ENCODE peak calls at places on chromosomes 4 and X, in ten cellular contexts. F is IMR-90; T is nucleus accumbens; M is AG08396; I is anterior cingulate cortex; W is AG09319; Z is GM12891; J is stimulated activated CD4-positive, alpha-beta T cell treated with anti-CD3 and anti-CD28 coated beads, Interleukin-1b, Interleukin-23, amount 100 ng/mL, for 1 hour; L is activated B cell treated with CpG ODN at 0.5 μM for 24 hours; D is GM12892. R is an unnamed sample.

GRCh38 chr4:151887816-151888180 is 127.0 kb upstream of the GATB start:
- DNase-seq in J (no peak), W (no peak), Z (no peak), T (no peak), F (no peak), L (no peak), D (no peak), M (no peak), I (no peak), R (no peak)

GRCh38 chrX:47568656-47569295 is 7.8 kb downstream of the ARAF start:
- DNase-seq in M (peak; percentile 12), D (no peak), J (no peak), I (no peak), W (no peak), L (no peak), F (no peak), Z (no peak), T (no peak), R (no peak)

GRCh38 chr4:89838005-89838404 is 1.0 kb upstream of the SNCA start:
- DNase-seq in T (no peak), F (no peak), M (peak; percentile 10), W (no peak), I (no peak), Z (no peak), D (no peak), J (no peak), L (no peak), R (no peak)

GRCh38 chrX:134721766-134722532 is 63.7 kb upstream of the PLAC1 start:
- DNase-seq in F (no peak), J (no peak), L (no peak), I (no peak), T (no peak), Z (no peak), M (no peak), W (no peak), D (no peak), R (no peak)

GRCh38 chr4:164943192-164943591 is 34.3 kb downstream of the TRIM61 start:
- DNase-seq in T (no peak), Z (no peak), W (no peak), I (no peak), F (no peak), D (no peak), M (no peak), L (no peak), J (no peak), R (no peak)

GRCh38 chrX:53321216-53321942 is 40.0 kb upstream of the IQSEC2 start:
- DNase-seq in W (no peak), I (no peak), L (no peak), T (no peak), Z (no peak), M (peak; percentile 51), J (no peak), F (no peak), D (no peak), R (no peak)

GRCh38 chrX:34813618-34814017 is 129.0 kb upstream of the FAM47B start:
- DNase-seq in D (no peak), Z (no peak), J (no peak), W (no peak), M (no peak), I (no peak), T (no peak), L (no peak), F (peak; percentile 70), R (no peak)

GRCh38 chrX:32483534-32484136 is 727.7 kb downstream of the DMD start:
- DNase-seq in L (no peak), M (peak; percentile 2), Z (no peak), T (no peak), W (no peak), F (no peak), I (no peak), D (no peak), J (no peak), R (no peak)

GRCh38 chrX:53471346-53471745 is 37.2 kb upstream of the HSD17B10 start:
- DNase-seq in T (no peak), L (no peak), W (no peak), Z (no peak), D (no peak), J (no peak), I (no peak), F (no peak), M (no peak), R (no peak)

GRCh38 chr4:164933244-164933643 is 44.2 kb downstream of the TRIM61 start:
- DNase-seq in I (no peak), Z (no peak), L (no peak), D (no peak), M (no peak), T (no peak), J (no peak), F (no peak), W (no peak), R (no peak)

GRCh38 chr4:140711910-140712309 is 44.3 kb downstream of the TBC1D9 start:
- DNase-seq in J (no peak), D (no peak), W (no peak), Z (no peak), I (no peak), L (no peak), M (no peak), T (no peak), F (no peak), R (no peak)

GRCh38 chr4:14379148-14379547 is 623.1 kb upstream of the CPEB2 start:
- DNase-seq in T (no peak), Z (no peak), D (no peak), W (no peak), M (no peak), I (no peak), F (no peak), J (no peak), L (no peak), R (no peak)

GRCh38 chr4:152972821-152973613 is 36.9 kb downstream of the FHDC1 start:
- DNase-seq in D (no peak), L (no peak), Z (no peak), W (peak; percentile 52), F (peak; percentile 92), T (no peak), I (no peak), M (peak; percentile 90), J (no peak), R (no peak)

GRCh38 chr4:47032405-47033106 is 1.2 kb downstream of the GABRB1 start:
- DNase-seq in L (no peak), Z (peak; percentile 32), I (peak; percentile 35), F (peak; percentile 65), D (peak; percentile 25), M (peak; percentile 66), W (no peak), T (peak; percentile 57), J (no peak), R (peak; percentile 83)

GRCh38 chrX:136866337-136867095 is 14.0 kb downstream of the RBMX start:
- DNase-seq in M (no peak), F (no peak), W (no peak), L (no peak), T (no peak), J (no peak), D (no peak), Z (no peak), I (no peak), R (no peak)

GRCh38 chr4:43837171-43837570 is 611.4 kb downstream of the KCTD8 start:
- DNase-seq in D (no peak), W (no peak), L (no peak), Z (no peak), F (no peak), T (no peak), I (no peak), J (no peak), M (no peak), R (no peak)

GRCh38 chr4:82562553-82562854 is 716 bp upstream of the TMEM150C start:
- DNase-seq in L (no peak), Z (no peak), I (no peak), J (no peak), T (no peak), M (no peak), W (no peak), D (no peak), F (no peak), R (no peak)

GRCh38 chr4:26141916-26142638 is 178.7 kb upstream of the RBPJ start:
- DNase-seq in F (peak; percentile 83), I (no peak), J (no peak), L (no peak), D (no peak), T (no peak), W (no peak), Z (no peak), M (peak; percentile 49), R (peak; percentile 18)

GRCh38 chr4:184464759-184465454 is 9.4 kb downstream of the IRF2 start:
- DNase-seq in L (no peak), J (no peak), W (no peak), Z (no peak), D (no peak), T (no peak), M (no peak), F (no peak), I (no peak), R (no peak)

GRCh38 chr4:77072195-77072753 is 3.5 kb downstream of the CCNI start:
- DNase-seq in T (no peak), I (no peak), J (no peak), M (no peak), D (no peak), L (no peak), Z (no peak), W (no peak), F (no peak), R (no peak)

GRCh38 chrX:28586891-28587635 is at the start of gene IL1RAPL1:
- DNase-seq in T (peak; percentile 14), F (peak; percentile 81), L (no peak), I (no peak), M (peak; percentile 37), D (no peak), Z (no peak), J (no peak), W (no peak), R (peak; percentile 46)

GRCh38 chr4:5554376-5554775 is 154.0 kb downstream of the EVC2 start:
- DNase-seq in W (no peak), F (no peak), D (no peak), T (no peak), M (no peak), I (no peak), L (no peak), J (no peak), Z (no peak), R (no peak)

GRCh38 chr4:78439328-78439727 is 112.2 kb upstream of the ANXA3 start:
- DNase-seq in I (no peak), Z (no peak), W (no peak), L (no peak), D (no peak), T (no peak), J (no peak), F (no peak), M (no peak), R (no peak)

GRCh38 chrX:3026074-3026588 is 15.1 kb upstream of the ARSF start:
- DNase-seq in F (no peak), D (no peak), W (no peak), J (no peak), T (no peak), M (no peak), L (no peak), I (no peak), Z (no peak), R (no peak)

GRCh38 chr4:161952382-161952781 is 211.4 kb downstream of the FSTL5 start:
- DNase-seq in D (no peak), Z (no peak), W (no peak), J (no peak), L (no peak), M (no peak), F (no peak), I (no peak), T (no peak), R (no peak)

GRCh38 chr4:47652092-47652491 is 167.0 kb downstream of the ATP10D start:
- DNase-seq in D (no peak), L (no peak), J (no peak), W (no peak), M (no peak), T (no peak), Z (no peak), I (no peak), F (no peak), R (no peak)

GRCh38 chrX:9312922-9313867 is 151.7 kb upstream of the TBL1X start:
- DNase-seq in M (no peak), I (no peak), F (no peak), Z (peak; percentile 13), W (no peak), D (peak; percentile 16), L (peak; percentile 39), T (no peak), J (peak; percentile 68), R (no peak)

GRCh38 chrX:47958943-47959342 is 44.8 kb downstream of the ZNF182 start:
- DNase-seq in W (no peak), L (no peak), D (no peak), M (peak; percentile 8), I (no peak), J (no peak), F (no peak), T (no peak), Z (no peak), R (no peak)

R was measured in dorsolateral prefrontal cortex.